ENCODE peak calls at places on chromosome 17, in ten cellular contexts. One of them, this sample, is unnamed.

GRCh38 chr17:57876023-57876865 is 26.4 kb upstream of the MRPS23 start:
- DNase-seq in NCI-H1930: no peak
- DNase-seq in Right ventricle myocardium superior: no peak
- DNase-seq in astrocyte of the spinal cord: no peak
- DNase-seq in endothelial cell of umbilical vein: no peak
- DNase-seq in CD8-positive, alpha-beta T cell: no peak
- DNase-seq in cerebellar cortex: no peak
- DNase-seq in left cardiac atrium: no peak
- DNase-seq in coronary artery: no peak
- DNase-seq in PC-3: peak; percentile 28
- DNase-seq in this sample: no peak

GRCh38 chr17:4704991-4705390 is 1.1 kb upstream of the PELP1 start:
- DNase-seq in astrocyte of the spinal cord: no peak
- DNase-seq in CD8-positive, alpha-beta T cell: no peak
- DNase-seq in cerebellar cortex: no peak
- DNase-seq in left cardiac atrium: peak; percentile 14
- DNase-seq in endothelial cell of umbilical vein: no peak
- DNase-seq in PC-3: no peak
- DNase-seq in Right ventricle myocardium superior: no peak
- DNase-seq in coronary artery: no peak
- DNase-seq in NCI-H1930: no peak
- DNase-seq in this sample: no peak

GRCh38 chr17:68763551-68763950 is 162.4 kb upstream of the FAM20A start:
- DNase-seq in PC-3: peak; percentile 38
- DNase-seq in endothelial cell of umbilical vein: no peak
- DNase-seq in CD8-positive, alpha-beta T cell: no peak
- DNase-seq in NCI-H1930: no peak
- DNase-seq in cerebellar cortex: no peak
- DNase-seq in astrocyte of the spinal cord: peak; percentile 26
- DNase-seq in coronary artery: no peak
- DNase-seq in left cardiac atrium: no peak
- DNase-seq in Right ventricle myocardium superior: no peak
- DNase-seq in this sample: no peak

GRCh38 chr17:5468075-5468473 is 708 bp downstream of the DHX33 start:
- DNase-seq in PC-3: no peak
- DNase-seq in Right ventricle myocardium superior: no peak
- DNase-seq in NCI-H1930: no peak
- DNase-seq in left cardiac atrium: no peak
- DNase-seq in astrocyte of the spinal cord: peak; percentile 1
- DNase-seq in CD8-positive, alpha-beta T cell: peak; percentile 9
- DNase-seq in coronary artery: no peak
- DNase-seq in cerebellar cortex: no peak
- DNase-seq in endothelial cell of umbilical vein: no peak
- DNase-seq in this sample: no peak

GRCh38 chr17:10178789-10179075 is 19.7 kb downstream of the GAS7 start:
- DNase-seq in NCI-H1930: no peak
- DNase-seq in endothelial cell of umbilical vein: no peak
- DNase-seq in astrocyte of the spinal cord: no peak
- DNase-seq in Right ventricle myocardium superior: no peak
- DNase-seq in PC-3: no peak
- DNase-seq in coronary artery: no peak
- DNase-seq in CD8-positive, alpha-beta T cell: no peak
- DNase-seq in cerebellar cortex: no peak
- DNase-seq in left cardiac atrium: no peak
- DNase-seq in this sample: no peak

GRCh38 chr17:41413982-41414381 is 10.4 kb downstream of the KRT37 start:
- DNase-seq in NCI-H1930: no peak
- DNase-seq in endothelial cell of umbilical vein: no peak
- DNase-seq in cerebellar cortex: no peak
- DNase-seq in PC-3: no peak
- DNase-seq in CD8-positive, alpha-beta T cell: no peak
- DNase-seq in left cardiac atrium: no peak
- DNase-seq in coronary artery: no peak
- DNase-seq in Right ventricle myocardium superior: no peak
- DNase-seq in astrocyte of the spinal cord: no peak
- DNase-seq in this sample: no peak

GRCh38 chr17:82400830-82401229 is 17.3 kb upstream of the HEXD start:
- DNase-seq in PC-3: no peak
- DNase-seq in astrocyte of the spinal cord: no peak
- DNase-seq in left cardiac atrium: no peak
- DNase-seq in Right ventricle myocardium superior: peak; percentile 80
- DNase-seq in CD8-positive, alpha-beta T cell: peak; percentile 48
- DNase-seq in coronary artery: no peak
- DNase-seq in NCI-H1930: no peak
- DNase-seq in cerebellar cortex: no peak
- DNase-seq in endothelial cell of umbilical vein: no peak
- DNase-seq in this sample: no peak

GRCh38 chr17:19365833-19366636 is 3.5 kb upstream of the B9D1 start:
- DNase-seq in Right ventricle myocardium superior: no peak
- DNase-seq in PC-3: no peak
- DNase-seq in left cardiac atrium: peak; percentile 9
- DNase-seq in endothelial cell of umbilical vein: no peak
- DNase-seq in astrocyte of the spinal cord: no peak
- DNase-seq in cerebellar cortex: no peak
- DNase-seq in coronary artery: no peak
- DNase-seq in CD8-positive, alpha-beta T cell: no peak
- DNase-seq in NCI-H1930: no peak
- DNase-seq in this sample: no peak

GRCh38 chr17:75753514-75754377 is 11.2 kb downstream of the GALK1 start:
- DNase-seq in Right ventricle myocardium superior: peak; percentile 87
- DNase-seq in left cardiac atrium: peak; percentile 77
- DNase-seq in endothelial cell of umbilical vein: no peak
- DNase-seq in astrocyte of the spinal cord: peak; percentile 50
- DNase-seq in coronary artery: no peak
- DNase-seq in NCI-H1930: peak; percentile 85
- DNase-seq in CD8-positive, alpha-beta T cell: peak; percentile 63
- DNase-seq in cerebellar cortex: no peak
- DNase-seq in PC-3: no peak
- DNase-seq in this sample: no peak

GRCh38 chr17:50539762-50540440 is 7.1 kb upstream of the SPATA20 start:
- DNase-seq in CD8-positive, alpha-beta T cell: no peak
- DNase-seq in astrocyte of the spinal cord: no peak
- DNase-seq in endothelial cell of umbilical vein: no peak
- DNase-seq in Right ventricle myocardium superior: no peak
- DNase-seq in cerebellar cortex: no peak
- DNase-seq in NCI-H1930: no peak
- DNase-seq in left cardiac atrium: no peak
- DNase-seq in PC-3: no peak
- DNase-seq in coronary artery: no peak
- DNase-seq in this sample: peak; percentile 78

GRCh38 chr17:75319818-75320691 is 30.8 kb upstream of the SLC25A19 start:
- DNase-seq in coronary artery: no peak
- DNase-seq in cerebellar cortex: no peak
- DNase-seq in NCI-H1930: no peak
- DNase-seq in endothelial cell of umbilical vein: no peak
- DNase-seq in Right ventricle myocardium superior: no peak
- DNase-seq in CD8-positive, alpha-beta T cell: no peak
- DNase-seq in PC-3: no peak
- DNase-seq in astrocyte of the spinal cord: peak; percentile 70
- DNase-seq in left cardiac atrium: no peak
- DNase-seq in this sample: no peak

GRCh38 chr17:19398301-19399181 is 11.6 kb upstream of the MFAP4 start:
- DNase-seq in PC-3: peak; percentile 79
- DNase-seq in endothelial cell of umbilical vein: peak; percentile 68
- DNase-seq in CD8-positive, alpha-beta T cell: no peak
- DNase-seq in left cardiac atrium: peak; percentile 72
- DNase-seq in coronary artery: peak; percentile 80
- DNase-seq in astrocyte of the spinal cord: peak; percentile 30
- DNase-seq in NCI-H1930: no peak
- DNase-seq in cerebellar cortex: no peak
- DNase-seq in Right ventricle myocardium superior: peak; percentile 82
- DNase-seq in this sample: no peak

GRCh38 chr17:49676276-49676868 is 1.5 kb downstream of the SPOP start:
- DNase-seq in left cardiac atrium: no peak
- DNase-seq in PC-3: no peak
- DNase-seq in Right ventricle myocardium superior: no peak
- DNase-seq in cerebellar cortex: no peak
- DNase-seq in astrocyte of the spinal cord: peak; percentile 45
- DNase-seq in NCI-H1930: no peak
- DNase-seq in endothelial cell of umbilical vein: peak; percentile 40
- DNase-seq in CD8-positive, alpha-beta T cell: no peak
- DNase-seq in coronary artery: no peak
- DNase-seq in this sample: no peak

GRCh38 chr17:82477934-82478333 is 19.4 kb downstream of the NARF start:
- DNase-seq in coronary artery: no peak
- DNase-seq in endothelial cell of umbilical vein: no peak
- DNase-seq in cerebellar cortex: no peak
- DNase-seq in PC-3: no peak
- DNase-seq in astrocyte of the spinal cord: no peak
- DNase-seq in NCI-H1930: no peak
- DNase-seq in Right ventricle myocardium superior: no peak
- DNase-seq in left cardiac atrium: no peak
- DNase-seq in CD8-positive, alpha-beta T cell: no peak
- DNase-seq in this sample: no peak

GRCh38 chr17:45224671-45225050 is 3.0 kb downstream of the FMNL1 start:
- DNase-seq in coronary artery: peak; percentile 73
- DNase-seq in astrocyte of the spinal cord: no peak
- DNase-seq in cerebellar cortex: no peak
- DNase-seq in NCI-H1930: no peak
- DNase-seq in Right ventricle myocardium superior: peak; percentile 51
- DNase-seq in PC-3: no peak
- DNase-seq in CD8-positive, alpha-beta T cell: no peak
- DNase-seq in endothelial cell of umbilical vein: no peak
- DNase-seq in left cardiac atrium: no peak
- DNase-seq in this sample: no peak

GRCh38 chr17:29625037-29625750 is 2.5 kb upstream of the CORO6 start:
- DNase-seq in astrocyte of the spinal cord: peak; percentile 39
- DNase-seq in NCI-H1930: no peak
- DNase-seq in PC-3: no peak
- DNase-seq in coronary artery: no peak
- DNase-seq in left cardiac atrium: peak; percentile 48
- DNase-seq in endothelial cell of umbilical vein: no peak
- DNase-seq in Right ventricle myocardium superior: no peak
- DNase-seq in cerebellar cortex: peak; percentile 75
- DNase-seq in CD8-positive, alpha-beta T cell: no peak
- DNase-seq in this sample: no peak

GRCh38 chr17:82457071-82457789 is 1.3 kb upstream of the NARF start:
- DNase-seq in Right ventricle myocardium superior: peak; percentile 64
- DNase-seq in cerebellar cortex: no peak
- DNase-seq in endothelial cell of umbilical vein: no peak
- DNase-seq in NCI-H1930: no peak
- DNase-seq in left cardiac atrium: peak; percentile 57
- DNase-seq in PC-3: peak; percentile 16
- DNase-seq in coronary artery: no peak
- DNase-seq in astrocyte of the spinal cord: no peak
- DNase-seq in CD8-positive, alpha-beta T cell: no peak
- DNase-seq in this sample: no peak

GRCh38 chr17:4310349-4311060 is 46.7 kb upstream of the ANKFY1 start:
- DNase-seq in cerebellar cortex: peak; percentile 19
- DNase-seq in PC-3: no peak
- DNase-seq in left cardiac atrium: peak; percentile 31
- DNase-seq in endothelial cell of umbilical vein: peak; percentile 80
- DNase-seq in NCI-H1930: no peak
- DNase-seq in CD8-positive, alpha-beta T cell: no peak
- DNase-seq in coronary artery: no peak
- DNase-seq in Right ventricle myocardium superior: peak; percentile 48
- DNase-seq in astrocyte of the spinal cord: no peak
- DNase-seq in this sample: no peak

GRCh38 chr17:45267436-45268055 is 5.7 kb upstream of the SPATA32 start:
- DNase-seq in NCI-H1930: no peak
- DNase-seq in PC-3: no peak
- DNase-seq in astrocyte of the spinal cord: no peak
- DNase-seq in CD8-positive, alpha-beta T cell: no peak
- DNase-seq in endothelial cell of umbilical vein: no peak
- DNase-seq in coronary artery: no peak
- DNase-seq in Right ventricle myocardium superior: no peak
- DNase-seq in cerebellar cortex: no peak
- DNase-seq in left cardiac atrium: no peak
- DNase-seq in this sample: no peak

GRCh38 chr17:61469949-61470348 is 17.7 kb downstream of the TBX4 start:
- DNase-seq in astrocyte of the spinal cord: no peak
- DNase-seq in Right ventricle myocardium superior: peak; percentile 4
- DNase-seq in endothelial cell of umbilical vein: no peak
- DNase-seq in cerebellar cortex: no peak
- DNase-seq in PC-3: no peak
- DNase-seq in left cardiac atrium: no peak
- DNase-seq in NCI-H1930: no peak
- DNase-seq in CD8-positive, alpha-beta T cell: no peak
- DNase-seq in coronary artery: no peak
- DNase-seq in this sample: no peak